ENCODE peak calls at places on chromosome 10, in nine cellular contexts. One of them, this sample, is unnamed. For H4K20me1, the result is how much of the 10 kb centered on the place peaks cover.

GRCh38 chr10:90888387-90888786 is 16.6 kb downstream of the RPP30 start:
- DNase-seq in GM23338: no peak
- DNase-seq in SK-N-SH: no peak
- DNase-seq in neural progenitor cell: no peak
- DNase-seq in GM23248: no peak
- DNase-seq in MM.1S: no peak
- DNase-seq in PC-3: peak
- DNase-seq in hepatocyte: no peak
- DNase-seq in HCT116: no peak
- DNase-seq in this sample: no peak

GRCh38 chr10:123945506-123945905 is 53.9 kb upstream of the CPXM2 start:
- DNase-seq in GM23338: peak
- DNase-seq in MM.1S: no peak
- DNase-seq in PC-3: peak
- DNase-seq in hepatocyte: peak
- DNase-seq in GM23248: peak
- DNase-seq in HCT116: peak
- DNase-seq in neural progenitor cell: no peak
- DNase-seq in SK-N-SH: no peak
- DNase-seq in this sample: peak

GRCh38 chr10:78582540-78582939 is 486.2 kb upstream of the ZMIZ1 start:
- DNase-seq in GM23338: no peak
- DNase-seq in PC-3: no peak
- DNase-seq in GM23248: no peak
- DNase-seq in hepatocyte: no peak
- DNase-seq in MM.1S: no peak
- DNase-seq in HCT116: no peak
- DNase-seq in SK-N-SH: no peak
- DNase-seq in neural progenitor cell: no peak
- DNase-seq in this sample: no peak

GRCh38 chr10:119029613-119030420 is at the start of gene NANOS1:
- DNase-seq in neural progenitor cell: peak
- DNase-seq in MM.1S: peak
- DNase-seq in PC-3: peak
- DNase-seq in HCT116: no peak
- DNase-seq in GM23248: peak
- DNase-seq in hepatocyte: peak
- DNase-seq in SK-N-SH: no peak
- DNase-seq in GM23338: peak
- DNase-seq in this sample: no peak

GRCh38 chr10:114142018-114142417 is 32.0 kb downstream of the CCDC186 start:
- DNase-seq in neural progenitor cell: no peak
- DNase-seq in GM23248: no peak
- DNase-seq in PC-3: no peak
- DNase-seq in MM.1S: no peak
- DNase-seq in GM23338: no peak
- DNase-seq in SK-N-SH: no peak
- DNase-seq in HCT116: no peak
- DNase-seq in hepatocyte: peak
- DNase-seq in this sample: no peak

GRCh38 chr10:79065853-79066252 is 2.9 kb upstream of the ZMIZ1 start:
- DNase-seq in SK-N-SH: no peak
- DNase-seq in MM.1S: no peak
- DNase-seq in neural progenitor cell: no peak
- DNase-seq in GM23338: no peak
- DNase-seq in PC-3: no peak
- DNase-seq in HCT116: no peak
- DNase-seq in hepatocyte: no peak
- DNase-seq in GM23248: no peak
- DNase-seq in this sample: no peak

GRCh38 chr10:74437822-74438221 is 286.8 kb downstream of the ADK start:
- DNase-seq in hepatocyte: no peak
- DNase-seq in HCT116: peak
- DNase-seq in GM23248: peak
- DNase-seq in PC-3: peak
- DNase-seq in GM23338: no peak
- DNase-seq in neural progenitor cell: no peak
- DNase-seq in SK-N-SH: no peak
- DNase-seq in MM.1S: no peak
- DNase-seq in this sample: no peak

GRCh38 chr10:25083546-25084111 is 67.2 kb downstream of the THNSL1 start:
- DNase-seq in GM23338: no peak
- DNase-seq in HCT116: no peak
- DNase-seq in SK-N-SH: no peak
- DNase-seq in GM23248: peak
- DNase-seq in PC-3: no peak
- DNase-seq in MM.1S: no peak
- DNase-seq in neural progenitor cell: no peak
- DNase-seq in hepatocyte: no peak
- DNase-seq in this sample: no peak

GRCh38 chr10:86786368-86786767 is 29.9 kb downstream of the BMPR1A start:
- DNase-seq in hepatocyte: no peak
- DNase-seq in MM.1S: no peak
- DNase-seq in PC-3: no peak
- DNase-seq in neural progenitor cell: peak
- DNase-seq in GM23248: no peak
- DNase-seq in SK-N-SH: no peak
- DNase-seq in GM23338: peak
- DNase-seq in HCT116: no peak
- DNase-seq in this sample: no peak

GRCh38 chr10:70462349-70462984 is 16.1 kb upstream of the PALD1 start:
- DNase-seq in PC-3: peak
- DNase-seq in MM.1S: no peak
- DNase-seq in neural progenitor cell: peak
- DNase-seq in SK-N-SH: peak
- DNase-seq in GM23248: peak
- DNase-seq in hepatocyte: no peak
- DNase-seq in HCT116: peak
- DNase-seq in GM23338: no peak
- DNase-seq in this sample: no peak

GRCh38 chr10:12195281-12195602 is 449 bp downstream of the NUDT5 start:
- DNase-seq in GM23338: no peak
- DNase-seq in SK-N-SH: no peak
- DNase-seq in neural progenitor cell: no peak
- DNase-seq in MM.1S: no peak
- DNase-seq in hepatocyte: no peak
- DNase-seq in GM23248: no peak
- DNase-seq in PC-3: peak
- DNase-seq in HCT116: no peak
- DNase-seq in this sample: peak

GRCh38 chr10:24097771-24098207 is 111.1 kb upstream of the KIAA1217 start:
- DNase-seq in PC-3: no peak
- DNase-seq in SK-N-SH: no peak
- DNase-seq in GM23248: no peak
- DNase-seq in HCT116: no peak
- DNase-seq in hepatocyte: no peak
- DNase-seq in MM.1S: no peak
- DNase-seq in GM23338: no peak
- DNase-seq in neural progenitor cell: no peak
- DNase-seq in this sample: no peak

GRCh38 chr10:69552268-69552667 is 21.0 kb downstream of the NEUROG3 start:
- DNase-seq in GM23248: no peak
- DNase-seq in SK-N-SH: no peak
- DNase-seq in PC-3: no peak
- DNase-seq in GM23338: no peak
- DNase-seq in neural progenitor cell: no peak
- DNase-seq in hepatocyte: no peak
- DNase-seq in MM.1S: no peak
- DNase-seq in HCT116: no peak
- DNase-seq in this sample: no peak

GRCh38 chr10:127474501-127474900 is 74.6 kb upstream of the NPS start:
- DNase-seq in hepatocyte: no peak
- DNase-seq in GM23338: no peak
- DNase-seq in GM23248: no peak
- DNase-seq in MM.1S: peak
- DNase-seq in HCT116: no peak
- DNase-seq in SK-N-SH: no peak
- DNase-seq in neural progenitor cell: no peak
- DNase-seq in PC-3: no peak
- DNase-seq in this sample: no peak

GRCh38 chr10:62647375-62648092 is 157.0 kb upstream of the ADO start:
- DNase-seq in MM.1S: no peak
- DNase-seq in neural progenitor cell: no peak
- DNase-seq in SK-N-SH: no peak
- DNase-seq in hepatocyte: no peak
- DNase-seq in GM23338: no peak
- DNase-seq in GM23248: no peak
- DNase-seq in HCT116: no peak
- DNase-seq in PC-3: no peak
- DNase-seq in this sample: no peak

GRCh38 chr10:74771054-74771453 is 55.3 kb upstream of the KAT6B start:
- DNase-seq in MM.1S: no peak
- DNase-seq in GM23248: no peak
- DNase-seq in SK-N-SH: no peak
- DNase-seq in GM23338: no peak
- DNase-seq in neural progenitor cell: no peak
- DNase-seq in HCT116: no peak
- DNase-seq in hepatocyte: no peak
- DNase-seq in PC-3: no peak
- DNase-seq in this sample: peak

GRCh38 chr10:22823109-22823508 is 104.7 kb upstream of the ARMC3 start:
- DNase-seq in HCT116: peak
- DNase-seq in GM23248: peak
- DNase-seq in hepatocyte: peak
- DNase-seq in MM.1S: no peak
- DNase-seq in PC-3: peak
- DNase-seq in neural progenitor cell: no peak
- DNase-seq in GM23338: no peak
- DNase-seq in SK-N-SH: no peak
- DNase-seq in this sample: no peak

GRCh38 chr10:97573021-97573420 is 442 bp downstream of the ANKRD2 start:
- DNase-seq in HCT116: no peak
- DNase-seq in PC-3: no peak
- DNase-seq in neural progenitor cell: no peak
- DNase-seq in GM23248: peak
- DNase-seq in hepatocyte: no peak
- DNase-seq in SK-N-SH: no peak
- DNase-seq in GM23338: no peak
- DNase-seq in MM.1S: no peak
- DNase-seq in this sample: no peak

GRCh38 chr10:2913531-2913930 is 153.8 kb upstream of the PFKP start:
- DNase-seq in MM.1S: no peak
- DNase-seq in GM23248: no peak
- DNase-seq in hepatocyte: no peak
- DNase-seq in HCT116: no peak
- DNase-seq in neural progenitor cell: no peak
- DNase-seq in PC-3: no peak
- DNase-seq in SK-N-SH: no peak
- DNase-seq in GM23338: no peak
- DNase-seq in this sample: no peak

GRCh38 chr10:1434202-1434601 is 303.1 kb downstream of the ADARB2 start:
- DNase-seq in MM.1S: no peak
- DNase-seq in GM23338: peak
- DNase-seq in hepatocyte: no peak
- DNase-seq in neural progenitor cell: peak
- DNase-seq in HCT116: no peak
- DNase-seq in SK-N-SH: no peak
- DNase-seq in PC-3: no peak
- DNase-seq in GM23248: no peak
- DNase-seq in this sample: no peak

GRCh38 chr10:69845574-69846251 is 44.0 kb downstream of the COL13A1 start:
- DNase-seq in HCT116: no peak
- DNase-seq in neural progenitor cell: no peak
- DNase-seq in hepatocyte: peak
- DNase-seq in MM.1S: no peak
- DNase-seq in GM23338: no peak
- DNase-seq in GM23248: peak
- DNase-seq in PC-3: peak
- DNase-seq in SK-N-SH: peak
- DNase-seq in this sample: peak

GRCh38 chr10:49594594-49594993 is 15.5 kb upstream of the SLC18A3 start:
- DNase-seq in GM23248: peak
- DNase-seq in neural progenitor cell: peak
- DNase-seq in PC-3: peak
- DNase-seq in hepatocyte: peak
- DNase-seq in MM.1S: peak
- DNase-seq in HCT116: peak
- DNase-seq in GM23338: peak
- DNase-seq in SK-N-SH: peak
- DNase-seq in this sample: peak

GRCh38 chr10:100238429-100238828 is 9.0 kb upstream of the CHUK start:
- DNase-seq in PC-3: no peak
- DNase-seq in GM23248: no peak
- DNase-seq in neural progenitor cell: no peak
- DNase-seq in MM.1S: no peak
- DNase-seq in hepatocyte: no peak
- DNase-seq in GM23338: no peak
- DNase-seq in SK-N-SH: no peak
- DNase-seq in HCT116: no peak
- DNase-seq in this sample: no peak
- H4K20me1 ChIP-seq in PC-3: under half
- H4K20me1 ChIP-seq in GM23248: under half
- H4K20me1 ChIP-seq in neural progenitor cell: under half
- H4K20me1 ChIP-seq in MM.1S: under half
- H4K20me1 ChIP-seq in hepatocyte: under half
- H4K20me1 ChIP-seq in GM23338: under half
- H4K20me1 ChIP-seq in SK-N-SH: under half
- H4K20me1 ChIP-seq in HCT116: under half
- H4K20me1 ChIP-seq in this sample: under half

GRCh38 chr10:21281765-21282484 is 243.6 kb downstream of the SKIDA1 start:
- DNase-seq in hepatocyte: no peak
- DNase-seq in GM23338: peak
- DNase-seq in MM.1S: no peak
- DNase-seq in SK-N-SH: no peak
- DNase-seq in PC-3: no peak
- DNase-seq in neural progenitor cell: peak
- DNase-seq in HCT116: no peak
- DNase-seq in GM23248: no peak
- DNase-seq in this sample: no peak
- H3K4me3 ChIP-seq in hepatocyte: no peak
- H3K4me3 ChIP-seq in GM23338: no peak
- H3K4me3 ChIP-seq in MM.1S: no peak
- H3K4me3 ChIP-seq in SK-N-SH: no peak
- H3K4me3 ChIP-seq in PC-3: no peak
- H3K4me3 ChIP-seq in neural progenitor cell: peak
- H3K4me3 ChIP-seq in HCT116: no peak
- H3K4me3 ChIP-seq in GM23248: no peak
- H3K4me3 ChIP-seq in this sample: no peak

DNA sequence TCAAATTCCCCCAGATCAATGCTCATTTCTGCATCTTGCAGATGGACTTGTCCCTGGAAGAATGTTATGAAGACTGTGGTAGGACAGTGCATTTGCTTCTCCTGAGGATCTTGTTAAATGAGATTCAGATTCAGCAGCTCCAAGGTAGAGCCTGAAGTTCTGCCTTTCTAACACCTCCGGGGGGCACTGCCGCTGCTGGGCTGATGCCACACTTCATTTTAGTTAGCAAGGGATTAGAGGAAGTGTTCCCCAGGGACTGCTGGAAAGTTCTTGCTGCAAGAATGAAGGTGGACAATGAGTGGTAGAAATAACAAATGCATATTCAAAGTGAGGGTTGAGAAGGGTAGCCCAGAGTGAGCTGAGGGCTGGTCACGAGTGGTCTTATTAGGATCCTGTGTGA is 434.3 kb upstream of the AKR1E2 start:
- DNase-seq in GM23338: peak
- DNase-seq in HCT116: peak
- DNase-seq in MM.1S: no peak
- DNase-seq in hepatocyte: no peak
- DNase-seq in GM23248: no peak
- DNase-seq in neural progenitor cell: no peak
- DNase-seq in SK-N-SH: no peak
- DNase-seq in PC-3: peak
- DNase-seq in this sample: peak
- TF ChIP-seq EZH2phosphoT487 in GM23338: no peak
- TF ChIP-seq EZH2phosphoT487 in HCT116: no peak
- TF ChIP-seq EZH2phosphoT487 in MM.1S: no peak
- TF ChIP-seq EZH2phosphoT487 in hepatocyte: no peak
- TF ChIP-seq EZH2phosphoT487 in GM23248: no peak
- TF ChIP-seq EZH2phosphoT487 in neural progenitor cell: no peak
- TF ChIP-seq EZH2phosphoT487 in SK-N-SH: no peak
- TF ChIP-seq EZH2phosphoT487 in PC-3: no peak
- TF ChIP-seq EZH2phosphoT487 in this sample: no peak

GRCh38 chr10:48324580-48324979 is 18.1 kb downstream of the MAPK8 start:
- DNase-seq in neural progenitor cell: no peak
- DNase-seq in MM.1S: no peak
- DNase-seq in GM23338: no peak
- DNase-seq in hepatocyte: no peak
- DNase-seq in GM23248: no peak
- DNase-seq in SK-N-SH: no peak
- DNase-seq in HCT116: no peak
- DNase-seq in PC-3: no peak
- DNase-seq in this sample: no peak
- H4K20me1 ChIP-seq in neural progenitor cell: half or more
- H4K20me1 ChIP-seq in MM.1S: under half
- H4K20me1 ChIP-seq in GM23338: under half
- H4K20me1 ChIP-seq in hepatocyte: under half
- H4K20me1 ChIP-seq in GM23248: under half
- H4K20me1 ChIP-seq in SK-N-SH: half or more
- H4K20me1 ChIP-seq in HCT116: under half
- H4K20me1 ChIP-seq in PC-3: under half
- H4K20me1 ChIP-seq in this sample: under half